ENCODE peak calls at places on chromosome 9, in four cellular contexts. One of them, this sample, is unnamed.

GRCh38 chr9:80197661-80198060 is 625.9 kb downstream of the TLE4 start:
- DNase-seq in HCT116: no peak
- DNase-seq in HepG2: no peak
- DNase-seq in H1: no peak
- DNase-seq in this sample: no peak

GRCh38 chr9:98995059-98995665 is 51.5 kb downstream of the COL15A1 start:
- DNase-seq in HepG2: no peak
- DNase-seq in HCT116: no peak
- DNase-seq in H1: no peak
- DNase-seq in this sample: no peak

GRCh38 chr9:27925815-27926214 is 352.5 kb upstream of the C9orf72 start:
- DNase-seq in HepG2: no peak
- DNase-seq in H1: no peak
- DNase-seq in HCT116: no peak
- DNase-seq in this sample: no peak

GRCh38 chr9:16002816-16003215 is 450.0 kb downstream of the CCDC171 start:
- DNase-seq in HCT116: no peak
- DNase-seq in HepG2: no peak
- DNase-seq in H1: no peak
- DNase-seq in this sample: no peak

GRCh38 chr9:137146527-137146918 is 7.6 kb downstream of the GRIN1 start:
- DNase-seq in H1: no peak
- DNase-seq in HCT116: no peak
- DNase-seq in HepG2: no peak
- DNase-seq in this sample: peak

GRCh38 chr9:103661663-103662062 is 432.4 kb upstream of the SMC2 start:
- DNase-seq in HepG2: no peak
- DNase-seq in HCT116: no peak
- DNase-seq in H1: no peak
- DNase-seq in this sample: no peak

GRCh38 chr9:110599468-110599867 is 19.9 kb upstream of the SVEP1 start:
- DNase-seq in HepG2: no peak
- DNase-seq in HCT116: no peak
- DNase-seq in H1: peak
- DNase-seq in this sample: no peak

GRCh38 chr9:125911861-125912260 is 164.7 kb downstream of the PBX3 start:
- DNase-seq in HCT116: no peak
- DNase-seq in H1: no peak
- DNase-seq in HepG2: no peak
- DNase-seq in this sample: no peak

GRCh38 chr9:95433096-95433852 is 83.5 kb downstream of the PTCH1 start:
- DNase-seq in HCT116: no peak
- DNase-seq in HepG2: no peak
- DNase-seq in H1: no peak
- DNase-seq in this sample: no peak

GRCh38 chr9:98897745-98898144 is 46.0 kb upstream of the COL15A1 start:
- DNase-seq in HepG2: no peak
- DNase-seq in HCT116: no peak
- DNase-seq in H1: no peak
- DNase-seq in this sample: no peak

GRCh38 chr9:98781588-98782383 is 14.6 kb downstream of the ANKS6 start:
- DNase-seq in HepG2: peak
- DNase-seq in HCT116: peak
- DNase-seq in H1: peak
- DNase-seq in this sample: no peak

GRCh38 chr9:106757539-106757938 is 105.4 kb upstream of the ZNF462 start:
- DNase-seq in HCT116: no peak
- DNase-seq in HepG2: no peak
- DNase-seq in H1: no peak
- DNase-seq in this sample: no peak

GRCh38 chr9:14780251-14780650 is 57.7 kb upstream of the CER1 start:
- DNase-seq in HepG2: no peak
- DNase-seq in HCT116: no peak
- DNase-seq in H1: no peak
- DNase-seq in this sample: no peak

GRCh38 chr9:86200599-86201162 is 58.8 kb downstream of the C9orf153 start:
- DNase-seq in HCT116: no peak
- DNase-seq in HepG2: no peak
- DNase-seq in H1: no peak
- DNase-seq in this sample: no peak

GRCh38 chr9:113154936-113155335 is 4.1 kb downstream of the SLC31A2 start:
- DNase-seq in H1: no peak
- DNase-seq in HepG2: no peak
- DNase-seq in HCT116: no peak
- DNase-seq in this sample: no peak

GRCh38 chr9:91056917-91057316 is 255.3 kb downstream of the SYK start:
- DNase-seq in HCT116: no peak
- DNase-seq in H1: no peak
- DNase-seq in HepG2: no peak
- DNase-seq in this sample: no peak

GRCh38 chr9:125961037-125961436 is 213.9 kb downstream of the PBX3 start:
- DNase-seq in H1: no peak
- DNase-seq in HepG2: no peak
- DNase-seq in HCT116: no peak
- DNase-seq in this sample: no peak

GRCh38 chr9:96241391-96241809 is 60.6 kb downstream of the HSD17B3 start:
- DNase-seq in H1: no peak
- DNase-seq in HepG2: no peak
- DNase-seq in HCT116: peak
- DNase-seq in this sample: no peak

GRCh38 chr9:4620046-4620765 is 41.9 kb upstream of the PLPP6 start:
- DNase-seq in H1: no peak
- DNase-seq in HCT116: no peak
- DNase-seq in HepG2: no peak
- DNase-seq in this sample: no peak

GRCh38 chr9:122218885-122219855 is 9.6 kb downstream of the LHX6 start:
- DNase-seq in H1: peak
- DNase-seq in HepG2: no peak
- DNase-seq in HCT116: no peak
- DNase-seq in this sample: no peak

GRCh38 chr9:136666364-136667216 is 3.9 kb downstream of the EGFL7 start:
- DNase-seq in HCT116: no peak
- DNase-seq in HepG2: no peak
- DNase-seq in H1: no peak
- DNase-seq in this sample: no peak

GRCh38 chr9:80020530-80020929 is 448.8 kb downstream of the TLE4 start:
- DNase-seq in HepG2: no peak
- DNase-seq in HCT116: no peak
- DNase-seq in H1: no peak
- DNase-seq in this sample: no peak

GRCh38 chr9:137406876-137407589 is 15.9 kb downstream of the EXD3 start:
- DNase-seq in H1: peak
- DNase-seq in HepG2: peak
- DNase-seq in HCT116: no peak
- DNase-seq in this sample: peak

GRCh38 chr9:89878687-89879086 is 273.9 kb downstream of the GADD45G start:
- DNase-seq in H1: peak
- DNase-seq in HepG2: peak
- DNase-seq in HCT116: no peak
- DNase-seq in this sample: no peak

GRCh38 chr9:96719538-96720315 is 58.2 kb downstream of the ZNF510 start:
- DNase-seq in H1: no peak
- DNase-seq in HCT116: no peak
- DNase-seq in HepG2: no peak
- DNase-seq in this sample: no peak

GRCh38 chr9:114049453-114050225 is 28.5 kb downstream of the AMBP start:
- DNase-seq in HepG2: no peak
- DNase-seq in HCT116: no peak
- DNase-seq in H1: no peak
- DNase-seq in this sample: no peak

GRCh38 chr9:35619800-35620158 is 1.6 kb upstream of the CD72 start:
- DNase-seq in HCT116: no peak
- DNase-seq in HepG2: no peak
- DNase-seq in H1: no peak
- DNase-seq in this sample: no peak

GRCh38 chr9:94870793-94871558 is 144.5 kb downstream of the AOPEP start:
- DNase-seq in HCT116: no peak
- DNase-seq in H1: peak
- DNase-seq in HepG2: no peak
- DNase-seq in this sample: no peak

GRCh38 chr9:93261735-93262523 is 78.0 kb downstream of the WNK2 start:
- DNase-seq in H1: no peak
- DNase-seq in HepG2: no peak
- DNase-seq in HCT116: no peak
- DNase-seq in this sample: no peak

GRCh38 chr9:93263334-93264229 is 79.6 kb downstream of the WNK2 start:
- DNase-seq in H1: no peak
- DNase-seq in HCT116: no peak
- DNase-seq in HepG2: no peak
- DNase-seq in this sample: no peak

GRCh38 chr9:93261281-93261680 is 77.3 kb downstream of the WNK2 start:
- DNase-seq in HCT116: no peak
- DNase-seq in HepG2: no peak
- DNase-seq in H1: peak
- DNase-seq in this sample: peak

GRCh38 chr9:93264338-93265125 is 80.6 kb downstream of the WNK2 start:
- DNase-seq in H1: no peak
- DNase-seq in HCT116: no peak
- DNase-seq in HepG2: no peak
- DNase-seq in this sample: no peak

DNA sequence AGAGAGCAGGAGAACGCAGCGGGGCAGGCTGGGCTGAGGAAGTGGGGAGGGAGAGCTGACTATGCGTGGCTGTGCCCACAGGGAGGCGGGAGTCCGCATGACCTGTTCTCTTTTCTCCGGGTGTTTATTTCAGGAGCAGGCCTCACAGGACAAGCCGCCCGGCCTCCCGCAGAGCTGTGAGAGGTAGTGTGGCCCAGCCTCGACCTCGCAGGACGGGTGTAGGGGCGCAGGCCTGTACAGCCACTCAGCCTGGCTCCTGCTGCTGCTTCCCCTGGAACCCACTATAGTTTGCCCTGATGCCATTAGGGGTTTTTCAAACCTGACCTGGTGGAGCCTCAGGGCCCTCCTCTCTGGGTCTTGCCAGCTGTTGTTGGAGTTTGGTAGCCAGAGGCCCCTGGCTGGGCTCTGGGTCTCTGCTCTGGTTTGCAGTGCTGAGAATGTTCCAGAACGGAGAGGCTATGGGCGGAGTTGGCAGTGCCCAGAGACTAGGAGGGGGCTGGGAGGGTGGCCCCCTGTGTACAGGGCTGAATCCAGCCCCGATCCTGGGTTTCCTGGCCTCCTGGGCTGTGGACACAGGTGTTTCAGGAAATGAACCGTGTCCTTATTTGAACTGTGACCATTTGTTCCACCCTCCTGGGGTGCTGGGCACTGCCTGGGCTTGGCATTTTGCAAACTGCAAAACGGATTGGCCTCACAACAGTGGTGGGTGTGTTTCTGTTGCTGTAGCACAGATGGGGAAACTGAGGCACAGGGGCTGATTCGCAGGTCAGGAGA is 78.8 kb downstream of the WNK2 start:
- DNase-seq in HepG2: no peak
- DNase-seq in H1: no peak
- DNase-seq in HCT116: no peak
- DNase-seq in this sample: peak
- TF ChIP-seq JUND in HepG2: no peak
- TF ChIP-seq JUND in H1: no peak
- TF ChIP-seq JUND in HCT116: no peak
- TF ChIP-seq JUND in this sample: no peak

DNA sequence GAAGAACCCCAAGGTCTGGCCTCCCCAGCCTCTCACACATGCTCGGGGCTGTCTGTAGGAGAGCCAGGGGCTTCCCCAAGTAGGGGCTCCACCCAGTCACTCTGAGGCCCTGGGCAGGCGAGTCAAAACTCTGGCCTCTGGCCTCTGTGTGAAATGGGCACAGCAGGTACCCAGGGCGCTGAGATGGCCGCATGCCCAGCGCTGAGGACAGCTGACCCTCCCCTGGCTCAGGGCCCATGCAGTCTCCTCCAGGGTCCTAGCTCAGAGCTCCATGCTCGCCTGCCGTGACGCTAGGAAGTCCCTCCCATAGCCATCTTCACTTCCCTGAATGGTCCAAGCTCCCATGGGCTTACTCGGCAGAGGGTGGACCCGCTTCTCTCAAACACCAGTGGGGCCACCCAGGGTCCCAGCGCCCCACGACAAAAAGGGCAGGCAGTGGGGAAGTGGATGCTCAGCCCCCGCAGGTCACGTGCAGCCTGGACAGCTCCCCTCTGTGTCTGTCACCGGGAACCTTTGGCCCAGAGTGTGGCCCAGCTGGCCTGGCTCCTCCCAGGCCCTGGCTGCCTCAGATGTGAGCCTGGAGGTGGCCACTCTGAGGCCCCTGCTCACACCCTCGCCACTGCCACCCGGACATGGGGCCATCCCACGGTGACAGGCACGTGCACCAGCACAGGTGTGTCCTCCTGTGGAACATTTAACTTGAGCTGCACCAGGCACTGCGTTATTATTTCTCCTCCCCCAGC is 12.2 kb upstream of the VAV2 start:
- DNase-seq in HCT116: no peak
- DNase-seq in H1: no peak
- DNase-seq in HepG2: no peak
- DNase-seq in this sample: no peak
- TF ChIP-seq JUND in HCT116: no peak
- TF ChIP-seq JUND in H1: no peak
- TF ChIP-seq JUND in HepG2: no peak
- TF ChIP-seq JUND in this sample: no peak

DNA sequence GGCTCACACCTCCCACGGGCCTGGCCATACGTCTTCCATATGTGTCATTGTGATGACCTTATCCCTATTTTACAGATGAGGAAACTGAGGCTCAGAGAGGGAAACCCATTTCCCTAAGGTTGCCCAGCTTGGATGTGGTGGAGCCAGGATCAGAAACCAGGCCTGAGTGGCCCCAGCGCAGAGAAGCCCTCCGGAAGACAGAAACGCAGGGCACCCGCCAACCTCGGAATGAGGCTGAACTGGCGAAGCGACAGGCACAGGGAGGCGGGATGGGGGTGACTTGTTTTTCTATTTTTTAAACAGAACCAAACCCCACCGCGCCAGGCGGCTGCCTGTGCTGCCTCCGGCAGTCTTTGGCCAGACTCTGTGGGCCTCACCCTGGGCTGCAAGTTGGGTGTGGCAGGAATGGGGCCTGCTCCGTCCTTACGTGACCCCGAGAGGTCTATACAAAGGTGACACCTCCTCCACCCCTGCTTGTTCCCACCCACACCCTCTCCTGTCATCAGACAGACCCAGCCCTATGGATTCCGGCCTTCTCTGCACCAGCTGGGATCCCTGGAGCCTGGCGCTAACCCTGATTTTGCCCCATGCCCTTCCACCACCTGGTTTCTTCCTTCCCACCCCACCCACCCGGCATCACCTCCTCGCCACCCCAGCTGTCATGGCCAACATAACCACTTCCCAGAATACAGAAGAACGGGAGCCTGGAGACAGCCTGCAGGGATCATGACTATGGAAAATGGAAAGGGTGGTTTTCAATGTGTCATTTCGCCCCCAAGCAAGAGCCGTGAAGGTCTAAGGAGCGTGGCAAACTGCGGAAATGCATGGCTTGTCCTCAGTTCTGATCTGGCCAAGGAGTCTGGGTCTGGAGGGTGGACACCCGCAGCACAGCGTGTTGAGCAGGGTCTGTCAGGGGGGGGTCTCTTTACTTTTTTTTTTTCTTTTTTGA is 23.6 kb downstream of the PLPP7 start:
- DNase-seq in H1: no peak
- DNase-seq in HepG2: no peak
- DNase-seq in HCT116: no peak
- DNase-seq in this sample: no peak
- TF ChIP-seq JUND in H1: no peak
- TF ChIP-seq JUND in HepG2: no peak
- TF ChIP-seq JUND in HCT116: no peak
- TF ChIP-seq JUND in this sample: no peak

GRCh38 chr9:129929467-129930125 is 94.3 kb downstream of the USP20 start:
- DNase-seq in HepG2: no peak
- DNase-seq in H1: no peak
- DNase-seq in HCT116: no peak
- DNase-seq in this sample: no peak
- TF ChIP-seq JUND in HepG2: no peak
- TF ChIP-seq JUND in H1: no peak
- TF ChIP-seq JUND in HCT116: no peak
- TF ChIP-seq JUND in this sample: no peak

This sample was measured in T47D.